ENCODE peak calls at places on chromosomes 12 and 14, in six cellular contexts. A is CD4-positive, alpha-beta T cell; D is GM10248; K is heart left ventricle; J is A549; I is breast epithelium. C is an unnamed sample.
A peak's percentile ranks its signal among the peaks of the same experiment; 100 is the strongest.

GRCh38 chr12:102376251-102376747 is 104.1 kb downstream of the IGF1 start:
- DNase-seq in I (no peak), J (no peak), A (no peak), K (no peak), D (no peak), C (no peak)

GRCh38 chr14:53792909-53793308 is 163.7 kb downstream of the BMP4 start:
- DNase-seq in D (no peak), A (no peak), I (no peak), K (no peak), J (no peak), C (no peak)

GRCh38 chr14:94768521-94769412 is 1.1 kb downstream of the GSC start:
- DNase-seq in J (no peak), I (no peak), K (no peak), D (no peak), A (no peak), C (no peak)

GRCh38 chr12:113867258-113867657 is 98.9 kb downstream of the RBM19 start:
- DNase-seq in K (no peak), D (no peak), A (no peak), I (no peak), J (peak; percentile 54), C (no peak)

GRCh38 chr14:75064205-75064567 is 362 bp upstream of the ACYP1 start:
- DNase-seq in J (no peak), K (no peak), A (no peak), I (no peak), D (no peak), C (no peak)

GRCh38 chr14:51860836-51861583 is 598 bp downstream of the GNG2 start:
- DNase-seq in K (no peak), A (no peak), J (no peak), D (no peak), I (no peak), C (no peak)

GRCh38 chr14:45072121-45072520 is 11.8 kb upstream of the PRPF39 start:
- DNase-seq in J (no peak), K (no peak), D (no peak), A (no peak), I (no peak), C (no peak)

GRCh38 chr14:71049435-71050147 is 142.3 kb downstream of the PCNX1 start:
- DNase-seq in I (no peak), A (no peak), K (no peak), D (no peak), J (no peak), C (no peak)

GRCh38 chr12:118060301-118061010 is 523 bp downstream of the WSB2 start:
- DNase-seq in I (peak; percentile 53), D (no peak), A (peak; percentile 9), K (peak; percentile 52), J (peak; percentile 46), C (peak; percentile 26)

GRCh38 chr12:51755251-51755650 is 93.3 kb downstream of the FIGNL2 start:
- DNase-seq in D (no peak), A (no peak), J (no peak), K (no peak), I (no peak), C (no peak)

GRCh38 chr14:55731881-55732498 is 152.0 kb downstream of the KTN1 start:
- DNase-seq in K (no peak), I (no peak), J (no peak), D (no peak), A (peak; percentile 12), C (no peak)

GRCh38 chr14:70641548-70642312 is at the start of gene TTC9:
- DNase-seq in D (peak; percentile 53), J (peak; percentile 52), I (no peak), A (peak; percentile 36), K (no peak), C (no peak)

GRCh38 chr14:90632868-90633267 is 183.4 kb downstream of the TTC7B start:
- DNase-seq in I (no peak), J (no peak), A (no peak), K (no peak), D (no peak), C (no peak)

GRCh38 chr14:61662437-61663311 is 32.6 kb upstream of the HIF1A start:
- DNase-seq in D (peak; percentile 73), J (peak; percentile 10), I (no peak), A (peak; percentile 22), K (no peak), C (no peak)

GRCh38 chr14:94322648-94323570 is at the start of gene SERPINA6:
- DNase-seq in J (no peak), I (no peak), A (no peak), D (peak; percentile 3), K (no peak), C (no peak)

GRCh38 chr12:31965090-31965489 is 5.9 kb downstream of the RESF1 start:
- DNase-seq in J (no peak), I (no peak), A (no peak), K (no peak), D (no peak), C (no peak)

GRCh38 chr14:81449114-81449513 is 49.0 kb upstream of the STON2 start:
- DNase-seq in J (no peak), I (no peak), A (no peak), K (no peak), D (no peak), C (no peak)
- TF ChIP-seq CTCF in J (no peak), I (no peak), A (no peak), K (no peak), D (no peak), C (no peak)

DNA sequence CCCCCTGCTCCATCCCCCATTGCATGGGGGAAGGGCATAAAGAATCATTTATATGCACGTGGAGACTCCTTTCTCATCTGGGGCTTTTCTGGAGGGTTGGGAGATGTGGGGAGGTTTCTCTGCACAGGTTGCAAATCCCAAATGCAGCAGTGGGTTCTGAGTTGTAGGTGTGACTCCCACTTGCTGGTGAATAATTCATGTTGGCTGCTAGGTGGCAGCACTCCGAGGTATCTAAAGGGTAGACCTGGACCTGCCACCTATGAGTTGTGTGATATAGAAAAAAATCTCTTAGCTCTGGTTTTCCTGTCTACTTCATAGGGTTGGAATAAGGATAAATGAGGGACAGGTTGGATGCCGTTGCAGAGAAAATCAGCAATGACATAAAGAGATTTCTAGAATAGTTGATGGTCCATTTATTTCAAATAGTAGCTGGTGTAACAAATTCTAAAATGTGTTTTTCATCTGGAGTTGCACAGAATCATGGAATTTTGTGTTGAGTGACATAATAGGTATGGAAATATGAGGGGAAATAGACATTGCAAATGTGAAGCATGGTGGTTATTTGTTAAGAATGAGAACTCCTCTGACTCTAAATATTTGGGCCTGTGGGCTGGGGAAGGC is 4.6 kb downstream of the MARCHF9 start:
- DNase-seq in J (no peak), A (peak; percentile 31), I (no peak), D (no peak), K (no peak), C (no peak)
- TF ChIP-seq CTCF in J (peak; percentile 61), A (peak; percentile 65), I (peak; percentile 28), D (peak; percentile 46), K (no peak), C (no peak)

GRCh38 chr14:78154827-78155226 is 15.3 kb upstream of the NRXN3 start:
- DNase-seq in K (no peak), A (no peak), I (no peak), D (no peak), J (no peak), C (no peak)
- TF ChIP-seq CTCF in K (no peak), A (no peak), I (no peak), D (no peak), J (peak; percentile 37), C (no peak)

DNA sequence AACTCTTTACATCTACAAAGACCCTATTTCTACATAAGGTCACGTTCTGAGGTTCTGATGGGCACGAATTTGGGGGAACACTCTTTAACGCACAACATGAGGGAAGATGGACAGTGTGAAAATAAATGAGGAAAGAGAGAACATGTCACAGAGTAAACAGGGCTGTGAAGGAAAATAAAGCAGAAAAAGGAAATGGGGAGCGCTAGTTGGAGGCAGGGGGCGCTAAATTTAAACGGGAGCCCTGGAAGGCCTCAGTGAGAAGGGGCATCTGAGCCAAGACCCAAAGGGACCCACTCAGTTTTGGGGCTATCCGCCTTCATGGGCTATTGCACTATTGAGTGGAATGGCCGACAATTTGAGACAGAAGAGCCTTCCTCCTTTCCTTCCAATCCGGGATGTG is 50.5 kb downstream of the PLXNC1 start:
- DNase-seq in K (no peak), D (no peak), A (no peak), J (no peak), I (no peak), C (no peak)
- TF ChIP-seq CTCF in K (no peak), D (no peak), A (no peak), J (no peak), I (no peak), C (no peak)

DNA sequence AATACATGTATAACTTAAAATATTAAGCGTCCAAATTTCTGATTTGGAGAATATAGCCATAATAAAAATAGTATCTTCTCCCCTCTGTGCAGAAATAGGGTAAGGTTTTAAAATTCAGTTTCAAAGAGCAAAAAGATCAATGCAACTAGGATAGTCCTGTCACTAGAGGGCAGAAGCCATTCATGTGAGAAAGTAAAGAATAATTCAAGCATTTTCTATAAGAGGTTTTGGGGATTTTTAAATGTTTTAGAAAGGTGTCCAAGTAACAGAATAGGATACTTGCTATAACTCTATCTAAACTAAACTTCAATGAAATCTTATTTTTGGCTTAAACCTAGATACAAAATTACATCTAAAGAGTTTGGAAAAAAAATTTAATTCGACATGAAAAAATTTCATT is 50.3 kb downstream of the ADAMTS20 start:
- DNase-seq in J (peak; percentile 4), D (peak; percentile 26), K (no peak), A (no peak), I (no peak), C (no peak)
- TF ChIP-seq CTCF in J (peak; percentile 44), D (peak; percentile 41), K (no peak), A (no peak), I (no peak), C (no peak)

DNA sequence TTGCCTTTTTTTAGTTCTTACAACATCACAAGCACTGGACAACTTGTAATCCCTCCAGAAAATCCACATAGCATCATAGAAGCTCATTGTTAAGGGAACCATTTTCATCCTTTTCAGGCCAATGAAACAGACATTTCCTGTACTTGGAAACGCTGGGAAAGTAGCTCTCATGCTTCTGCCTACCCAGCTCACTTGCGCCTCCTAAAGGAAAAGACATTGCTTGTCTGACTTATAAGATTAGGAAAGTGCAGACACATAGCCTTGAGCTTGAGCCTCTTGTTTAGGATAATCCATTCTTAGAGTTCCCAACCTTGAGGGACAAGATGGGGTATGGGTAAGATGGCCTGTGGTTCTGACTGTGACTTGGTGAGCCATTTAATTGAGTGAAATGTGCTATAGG is 589.5 kb downstream of the NOVA1 start:
- DNase-seq in I (no peak), D (no peak), J (no peak), K (no peak), A (no peak), C (no peak)
- TF ChIP-seq CTCF in I (no peak), D (no peak), J (no peak), K (no peak), A (no peak), C (no peak)

DNA sequence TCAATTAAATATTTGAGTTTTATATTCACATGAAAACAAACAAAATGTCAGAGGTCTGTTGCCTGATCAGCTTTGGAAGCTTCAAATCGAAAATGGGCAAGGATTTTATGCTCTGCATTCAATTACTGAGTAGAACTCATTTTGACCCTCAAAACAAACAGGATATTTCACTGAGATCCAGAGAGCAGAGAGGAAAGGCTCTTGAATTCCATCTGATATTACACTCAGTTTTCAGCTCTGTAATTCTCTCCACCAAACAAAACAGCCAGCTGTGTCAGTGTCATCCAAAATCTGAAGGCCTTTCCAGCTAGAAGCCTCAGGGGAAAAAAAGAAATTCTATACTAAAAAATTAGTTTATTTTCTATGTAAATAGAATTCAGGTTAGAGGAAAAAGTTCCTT is 128.5 kb upstream of the FLRT2 start:
- DNase-seq in I (no peak), K (no peak), D (no peak), J (no peak), A (no peak), C (no peak)
- TF ChIP-seq CTCF in I (no peak), K (no peak), D (no peak), J (no peak), A (no peak), C (no peak)

GRCh38 chr12:132284071-132284492 is 45.3 kb downstream of the GALNT9 start:
- DNase-seq in I (no peak), K (no peak), A (no peak), D (no peak), J (no peak), C (no peak)
- TF ChIP-seq CTCF in I (no peak), K (no peak), A (no peak), D (no peak), J (peak; percentile 42), C (no peak)

C was measured in omental fat pad.